ENCODE peak calls at places on chromosomes 12 and 14, in ten cellular contexts. One of them, this sample, is unnamed.

GRCh38 chr12:115752151-115752550 is 525.3 kb downstream of the MED13L start:
- DNase-seq in CD4-positive, alpha-beta T cell: no peak
- DNase-seq in CD8-positive, alpha-beta memory T cell: no peak
- DNase-seq in NCI-H1417: no peak
- DNase-seq in ELF-1: no peak
- DNase-seq in adipocyte: peak; percentile 46
- DNase-seq in EH: peak; percentile 85
- DNase-seq in anterior cingulate cortex: no peak
- DNase-seq in activated T-cell treated with anti-CD3 and anti-CD28 coated beads, Interleukin-2, amount 50 U/mL, for 1 hour: no peak
- DNase-seq in upper lobe of right lung: no peak
- DNase-seq in this sample: no peak

GRCh38 chr14:24394275-24394674 is 4.5 kb upstream of the NYNRIN start:
- DNase-seq in EH: no peak
- DNase-seq in activated T-cell treated with anti-CD3 and anti-CD28 coated beads, Interleukin-2, amount 50 U/mL, for 1 hour: no peak
- DNase-seq in CD8-positive, alpha-beta memory T cell: no peak
- DNase-seq in NCI-H1417: no peak
- DNase-seq in adipocyte: no peak
- DNase-seq in upper lobe of right lung: no peak
- DNase-seq in anterior cingulate cortex: no peak
- DNase-seq in CD4-positive, alpha-beta T cell: no peak
- DNase-seq in ELF-1: no peak
- DNase-seq in this sample: no peak

GRCh38 chr12:55060470-55060869 is 40.7 kb downstream of the NEUROD4 start:
- DNase-seq in EH: no peak
- DNase-seq in adipocyte: no peak
- DNase-seq in anterior cingulate cortex: no peak
- DNase-seq in ELF-1: peak; percentile 9
- DNase-seq in activated T-cell treated with anti-CD3 and anti-CD28 coated beads, Interleukin-2, amount 50 U/mL, for 1 hour: no peak
- DNase-seq in upper lobe of right lung: no peak
- DNase-seq in CD8-positive, alpha-beta memory T cell: no peak
- DNase-seq in NCI-H1417: no peak
- DNase-seq in CD4-positive, alpha-beta T cell: no peak
- DNase-seq in this sample: no peak

GRCh38 chr14:69684461-69685183 is 73.2 kb downstream of the SUSD6 start:
- DNase-seq in NCI-H1417: no peak
- DNase-seq in CD4-positive, alpha-beta T cell: no peak
- DNase-seq in CD8-positive, alpha-beta memory T cell: no peak
- DNase-seq in anterior cingulate cortex: no peak
- DNase-seq in ELF-1: no peak
- DNase-seq in upper lobe of right lung: peak; percentile 67
- DNase-seq in EH: no peak
- DNase-seq in activated T-cell treated with anti-CD3 and anti-CD28 coated beads, Interleukin-2, amount 50 U/mL, for 1 hour: no peak
- DNase-seq in adipocyte: no peak
- DNase-seq in this sample: no peak

GRCh38 chr14:100056964-100057817 is 8.0 kb upstream of the EVL start:
- DNase-seq in adipocyte: no peak
- DNase-seq in EH: peak; percentile 40
- DNase-seq in CD4-positive, alpha-beta T cell: no peak
- DNase-seq in ELF-1: no peak
- DNase-seq in upper lobe of right lung: no peak
- DNase-seq in activated T-cell treated with anti-CD3 and anti-CD28 coated beads, Interleukin-2, amount 50 U/mL, for 1 hour: no peak
- DNase-seq in CD8-positive, alpha-beta memory T cell: peak; percentile 54
- DNase-seq in NCI-H1417: no peak
- DNase-seq in anterior cingulate cortex: no peak
- DNase-seq in this sample: no peak

GRCh38 chr12:40168868-40169267 is 55.9 kb upstream of the LRRK2 start:
- DNase-seq in NCI-H1417: no peak
- DNase-seq in ELF-1: no peak
- DNase-seq in upper lobe of right lung: no peak
- DNase-seq in anterior cingulate cortex: no peak
- DNase-seq in CD8-positive, alpha-beta memory T cell: no peak
- DNase-seq in activated T-cell treated with anti-CD3 and anti-CD28 coated beads, Interleukin-2, amount 50 U/mL, for 1 hour: no peak
- DNase-seq in EH: no peak
- DNase-seq in adipocyte: no peak
- DNase-seq in CD4-positive, alpha-beta T cell: no peak
- DNase-seq in this sample: no peak

GRCh38 chr12:132904718-132905328 is 17.4 kb upstream of the CHFR start:
- DNase-seq in ELF-1: peak; percentile 88
- DNase-seq in NCI-H1417: peak; percentile 34
- DNase-seq in CD8-positive, alpha-beta memory T cell: peak; percentile 85
- DNase-seq in anterior cingulate cortex: peak; percentile 41
- DNase-seq in CD4-positive, alpha-beta T cell: peak; percentile 85
- DNase-seq in activated T-cell treated with anti-CD3 and anti-CD28 coated beads, Interleukin-2, amount 50 U/mL, for 1 hour: peak; percentile 94
- DNase-seq in EH: peak; percentile 2
- DNase-seq in adipocyte: peak; percentile 19
- DNase-seq in upper lobe of right lung: peak; percentile 91
- DNase-seq in this sample: no peak

GRCh38 chr12:100157427-100157821 is 14.8 kb upstream of the BLTP3B start:
- DNase-seq in adipocyte: no peak
- DNase-seq in NCI-H1417: no peak
- DNase-seq in activated T-cell treated with anti-CD3 and anti-CD28 coated beads, Interleukin-2, amount 50 U/mL, for 1 hour: no peak
- DNase-seq in anterior cingulate cortex: no peak
- DNase-seq in CD8-positive, alpha-beta memory T cell: no peak
- DNase-seq in ELF-1: no peak
- DNase-seq in CD4-positive, alpha-beta T cell: no peak
- DNase-seq in EH: no peak
- DNase-seq in upper lobe of right lung: no peak
- DNase-seq in this sample: no peak

GRCh38 chr12:129564768-129565167 is 339.1 kb downstream of the TMEM132D start:
- DNase-seq in NCI-H1417: no peak
- DNase-seq in CD8-positive, alpha-beta memory T cell: no peak
- DNase-seq in activated T-cell treated with anti-CD3 and anti-CD28 coated beads, Interleukin-2, amount 50 U/mL, for 1 hour: no peak
- DNase-seq in CD4-positive, alpha-beta T cell: no peak
- DNase-seq in ELF-1: no peak
- DNase-seq in EH: no peak
- DNase-seq in upper lobe of right lung: no peak
- DNase-seq in anterior cingulate cortex: no peak
- DNase-seq in adipocyte: no peak
- DNase-seq in this sample: no peak

GRCh38 chr14:50974118-50974517 is 29.8 kb upstream of the PYGL start:
- DNase-seq in NCI-H1417: no peak
- DNase-seq in ELF-1: no peak
- DNase-seq in activated T-cell treated with anti-CD3 and anti-CD28 coated beads, Interleukin-2, amount 50 U/mL, for 1 hour: no peak
- DNase-seq in adipocyte: no peak
- DNase-seq in EH: no peak
- DNase-seq in upper lobe of right lung: no peak
- DNase-seq in CD8-positive, alpha-beta memory T cell: no peak
- DNase-seq in CD4-positive, alpha-beta T cell: no peak
- DNase-seq in anterior cingulate cortex: no peak
- DNase-seq in this sample: no peak

GRCh38 chr14:99315197-99315596 is 43.2 kb upstream of the BCL11B start:
- DNase-seq in CD8-positive, alpha-beta memory T cell: no peak
- DNase-seq in EH: no peak
- DNase-seq in anterior cingulate cortex: no peak
- DNase-seq in activated T-cell treated with anti-CD3 and anti-CD28 coated beads, Interleukin-2, amount 50 U/mL, for 1 hour: no peak
- DNase-seq in NCI-H1417: no peak
- DNase-seq in adipocyte: no peak
- DNase-seq in CD4-positive, alpha-beta T cell: no peak
- DNase-seq in upper lobe of right lung: no peak
- DNase-seq in ELF-1: no peak
- DNase-seq in this sample: no peak

GRCh38 chr14:75562048-75562447 is 16.4 kb upstream of the FLVCR2 start:
- DNase-seq in adipocyte: no peak
- DNase-seq in ELF-1: no peak
- DNase-seq in CD8-positive, alpha-beta memory T cell: no peak
- DNase-seq in upper lobe of right lung: no peak
- DNase-seq in anterior cingulate cortex: no peak
- DNase-seq in EH: peak; percentile 10
- DNase-seq in activated T-cell treated with anti-CD3 and anti-CD28 coated beads, Interleukin-2, amount 50 U/mL, for 1 hour: no peak
- DNase-seq in CD4-positive, alpha-beta T cell: no peak
- DNase-seq in NCI-H1417: no peak
- DNase-seq in this sample: no peak

This sample was measured in DMS153.